ENCODE peak calls at places on chromosome 5, in four cellular contexts. P is stimulated activated CD8-positive, alpha-beta memory T cell treated with anti-CD3 and anti-CD28 coated beads, Interleukin-4, amount 100 ng/mL, for 4 hours; E is heart right ventricle; C is NCI-H345. G is an unnamed sample.
A peak's percentile ranks its signal among the peaks of the same experiment; 100 is the strongest.

GRCh38 chr5:158039911-158040347 is 181.0 kb upstream of the CLINT1 start:
- DNase-seq in E (no peak), C (no peak), P (no peak), G (no peak)

GRCh38 chr5:109921735-109922395 is 232.1 kb downstream of the MAN2A1 start:
- DNase-seq in C (peak; percentile 30), P (peak; percentile 6), E (peak; percentile 52), G (no peak)

GRCh38 chr5:155628346-155628745 is 614.8 kb downstream of the KIF4B start:
- DNase-seq in P (no peak), C (no peak), E (no peak), G (no peak)

GRCh38 chr5:77842247-77842646 is 66.1 kb upstream of the TBCA start:
- DNase-seq in P (no peak), C (no peak), E (no peak), G (no peak)

GRCh38 chr5:74326571-74327338 is 313.8 kb downstream of the ENC1 start:
- DNase-seq in E (no peak), P (peak; percentile 35), C (no peak), G (peak; percentile 36)

GRCh38 chr5:114448496-114448895 is 86.6 kb downstream of the KCNN2 start:
- DNase-seq in P (no peak), E (no peak), C (no peak), G (no peak)

GRCh38 chr5:83925321-83925877 is 204.7 kb upstream of the HAPLN1 start:
- DNase-seq in E (no peak), P (no peak), C (no peak), G (no peak)

GRCh38 chr5:16467363-16468219 is 2.0 kb upstream of the ZNF622 start:
- DNase-seq in C (no peak), E (no peak), P (no peak), G (peak; percentile 3)

GRCh38 chr5:173204185-173204979 is 30.6 kb downstream of the NKX2-5 start:
- DNase-seq in E (no peak), C (peak; percentile 17), P (no peak), G (peak; percentile 19)

GRCh38 chr5:15702102-15702501 is 202.1 kb downstream of the FBXL7 start:
- DNase-seq in C (no peak), P (no peak), E (no peak), G (no peak)

GRCh38 chr5:73093943-73094342 is 26.4 kb upstream of the TMEM171 start:
- DNase-seq in P (no peak), C (no peak), E (no peak), G (no peak)

GRCh38 chr5:149938272-149938671 is 6.3 kb downstream of the PDE6A start:
- DNase-seq in E (peak; percentile 49), C (no peak), P (no peak), G (no peak)

GRCh38 chr5:141559481-141559880 is 59.3 kb downstream of the DIAPH1 start:
- DNase-seq in E (peak; percentile 18), P (no peak), C (no peak), G (no peak)

GRCh38 chr5:179061025-179061424 is 852 bp downstream of the ZNF354C start:
- DNase-seq in C (no peak), P (no peak), E (no peak), G (no peak)

GRCh38 chr5:106858616-106859015 is 812.1 kb downstream of the EFNA5 start:
- DNase-seq in E (no peak), P (no peak), C (no peak), G (no peak)

GRCh38 chr5:140791111-140791510 is 3.5 kb upstream of the PCDHA2 start:
- DNase-seq in E (no peak), C (no peak), P (no peak), G (no peak)

GRCh38 chr5:34656001-34656699 is at the start of gene RAI14:
- DNase-seq in C (no peak), P (no peak), E (peak; percentile 79), G (no peak)

GRCh38 chr5:94993501-94993900 is 291.4 kb downstream of the MCTP1 start:
- DNase-seq in P (no peak), E (no peak), C (no peak), G (no peak)

GRCh38 chr5:346229-346935 is 24.9 kb downstream of the AHRR start:
- DNase-seq in C (no peak), E (no peak), P (no peak), G (no peak)

GRCh38 chr5:149389552-149390495 is 10.7 kb upstream of the IL17B start:
- DNase-seq in E (no peak), P (no peak), C (no peak), G (no peak)